ENCODE peak calls at places on chromosomes 2 and 18, in eight cellular contexts. One of them, this sample, is unnamed.

GRCh38 chr18:34929336-34929780 is 111.9 kb upstream of the MAPRE2 start:
- DNase-seq in stimulated activated CD4-positive, alpha-beta T cell treated with anti-CD3 and anti-CD28 coated beads, TNF-alpha, amount 100 ng/mL, for 48 hours: no peak
- DNase-seq in kidney: no peak
- DNase-seq in NCI-H82: no peak
- DNase-seq in cardiac fibroblast: peak
- DNase-seq in M059J: peak
- DNase-seq in neural crest cell: no peak
- DNase-seq in NCI-H460: peak
- DNase-seq in this sample: peak

GRCh38 chr2:32772623-32773221 is 144.9 kb downstream of the TTC27 start:
- DNase-seq in neural crest cell: peak
- DNase-seq in stimulated activated CD4-positive, alpha-beta T cell treated with anti-CD3 and anti-CD28 coated beads, TNF-alpha, amount 100 ng/mL, for 48 hours: no peak
- DNase-seq in NCI-H460: peak
- DNase-seq in NCI-H82: peak
- DNase-seq in kidney: no peak
- DNase-seq in cardiac fibroblast: peak
- DNase-seq in M059J: peak
- DNase-seq in this sample: peak

GRCh38 chr2:188091235-188091634 is 200.4 kb upstream of the GULP1 start:
- DNase-seq in M059J: no peak
- DNase-seq in kidney: no peak
- DNase-seq in NCI-H82: peak
- DNase-seq in neural crest cell: no peak
- DNase-seq in cardiac fibroblast: no peak
- DNase-seq in NCI-H460: no peak
- DNase-seq in stimulated activated CD4-positive, alpha-beta T cell treated with anti-CD3 and anti-CD28 coated beads, TNF-alpha, amount 100 ng/mL, for 48 hours: no peak
- DNase-seq in this sample: no peak

GRCh38 chr2:56892381-56892780 is 708.6 kb downstream of the CCDC85A start:
- DNase-seq in NCI-H82: no peak
- DNase-seq in M059J: peak
- DNase-seq in neural crest cell: no peak
- DNase-seq in stimulated activated CD4-positive, alpha-beta T cell treated with anti-CD3 and anti-CD28 coated beads, TNF-alpha, amount 100 ng/mL, for 48 hours: no peak
- DNase-seq in kidney: no peak
- DNase-seq in cardiac fibroblast: no peak
- DNase-seq in NCI-H460: no peak
- DNase-seq in this sample: no peak

GRCh38 chr2:191935247-191935646 is 88.4 kb upstream of the CAVIN2 start:
- DNase-seq in NCI-H460: no peak
- DNase-seq in M059J: no peak
- DNase-seq in kidney: no peak
- DNase-seq in NCI-H82: peak
- DNase-seq in neural crest cell: no peak
- DNase-seq in cardiac fibroblast: no peak
- DNase-seq in stimulated activated CD4-positive, alpha-beta T cell treated with anti-CD3 and anti-CD28 coated beads, TNF-alpha, amount 100 ng/mL, for 48 hours: no peak
- DNase-seq in this sample: peak

GRCh38 chr2:118865106-118865505 is 17.7 kb upstream of the EN1 start:
- DNase-seq in neural crest cell: peak
- DNase-seq in cardiac fibroblast: peak
- DNase-seq in kidney: no peak
- DNase-seq in M059J: peak
- DNase-seq in NCI-H460: peak
- DNase-seq in NCI-H82: peak
- DNase-seq in stimulated activated CD4-positive, alpha-beta T cell treated with anti-CD3 and anti-CD28 coated beads, TNF-alpha, amount 100 ng/mL, for 48 hours: no peak
- DNase-seq in this sample: peak

GRCh38 chr2:24972315-24972958 is 682 bp upstream of the DNAJC27 start:
- DNase-seq in stimulated activated CD4-positive, alpha-beta T cell treated with anti-CD3 and anti-CD28 coated beads, TNF-alpha, amount 100 ng/mL, for 48 hours: peak
- DNase-seq in neural crest cell: peak
- DNase-seq in kidney: no peak
- DNase-seq in NCI-H82: peak
- DNase-seq in M059J: peak
- DNase-seq in cardiac fibroblast: peak
- DNase-seq in NCI-H460: no peak
- DNase-seq in this sample: peak

GRCh38 chr18:75247601-75248421 is 37.2 kb downstream of the TSHZ1 start:
- DNase-seq in NCI-H82: no peak
- DNase-seq in kidney: no peak
- DNase-seq in cardiac fibroblast: peak
- DNase-seq in stimulated activated CD4-positive, alpha-beta T cell treated with anti-CD3 and anti-CD28 coated beads, TNF-alpha, amount 100 ng/mL, for 48 hours: no peak
- DNase-seq in M059J: peak
- DNase-seq in NCI-H460: peak
- DNase-seq in neural crest cell: no peak
- DNase-seq in this sample: peak

GRCh38 chr2:30238143-30238800 is 6.9 kb downstream of the LBH start:
- DNase-seq in NCI-H82: no peak
- DNase-seq in stimulated activated CD4-positive, alpha-beta T cell treated with anti-CD3 and anti-CD28 coated beads, TNF-alpha, amount 100 ng/mL, for 48 hours: no peak
- DNase-seq in M059J: no peak
- DNase-seq in neural crest cell: no peak
- DNase-seq in NCI-H460: no peak
- DNase-seq in cardiac fibroblast: no peak
- DNase-seq in kidney: no peak
- DNase-seq in this sample: no peak

GRCh38 chr2:241982711-241983570 is 113.4 kb downstream of the RTP5 start:
- DNase-seq in NCI-H460: no peak
- DNase-seq in NCI-H82: no peak
- DNase-seq in M059J: no peak
- DNase-seq in cardiac fibroblast: no peak
- DNase-seq in kidney: no peak
- DNase-seq in neural crest cell: no peak
- DNase-seq in stimulated activated CD4-positive, alpha-beta T cell treated with anti-CD3 and anti-CD28 coated beads, TNF-alpha, amount 100 ng/mL, for 48 hours: no peak
- DNase-seq in this sample: no peak

GRCh38 chr2:105932582-105932981 is 187.9 kb downstream of the NCK2 start:
- DNase-seq in neural crest cell: no peak
- DNase-seq in kidney: no peak
- DNase-seq in NCI-H460: no peak
- DNase-seq in NCI-H82: no peak
- DNase-seq in M059J: no peak
- DNase-seq in cardiac fibroblast: no peak
- DNase-seq in stimulated activated CD4-positive, alpha-beta T cell treated with anti-CD3 and anti-CD28 coated beads, TNF-alpha, amount 100 ng/mL, for 48 hours: no peak
- DNase-seq in this sample: no peak

GRCh38 chr2:71505086-71505769 is 51.9 kb downstream of the DYSF start:
- DNase-seq in neural crest cell: no peak
- DNase-seq in M059J: no peak
- DNase-seq in NCI-H82: peak
- DNase-seq in cardiac fibroblast: peak
- DNase-seq in NCI-H460: no peak
- DNase-seq in kidney: no peak
- DNase-seq in stimulated activated CD4-positive, alpha-beta T cell treated with anti-CD3 and anti-CD28 coated beads, TNF-alpha, amount 100 ng/mL, for 48 hours: no peak
- DNase-seq in this sample: peak

GRCh38 chr2:188199716-188200128 is 92.0 kb upstream of the GULP1 start:
- DNase-seq in stimulated activated CD4-positive, alpha-beta T cell treated with anti-CD3 and anti-CD28 coated beads, TNF-alpha, amount 100 ng/mL, for 48 hours: no peak
- DNase-seq in M059J: peak
- DNase-seq in NCI-H460: no peak
- DNase-seq in NCI-H82: no peak
- DNase-seq in cardiac fibroblast: peak
- DNase-seq in neural crest cell: no peak
- DNase-seq in kidney: no peak
- DNase-seq in this sample: peak

GRCh38 chr2:76450024-76450475 is 739.3 kb upstream of the GCFC2 start:
- DNase-seq in NCI-H460: no peak
- DNase-seq in stimulated activated CD4-positive, alpha-beta T cell treated with anti-CD3 and anti-CD28 coated beads, TNF-alpha, amount 100 ng/mL, for 48 hours: no peak
- DNase-seq in kidney: no peak
- DNase-seq in NCI-H82: no peak
- DNase-seq in neural crest cell: no peak
- DNase-seq in M059J: no peak
- DNase-seq in cardiac fibroblast: no peak
- DNase-seq in this sample: no peak

GRCh38 chr2:201419057-201419635 is 32.1 kb downstream of the TRAK2 start:
- DNase-seq in kidney: no peak
- DNase-seq in stimulated activated CD4-positive, alpha-beta T cell treated with anti-CD3 and anti-CD28 coated beads, TNF-alpha, amount 100 ng/mL, for 48 hours: no peak
- DNase-seq in NCI-H82: no peak
- DNase-seq in cardiac fibroblast: no peak
- DNase-seq in neural crest cell: no peak
- DNase-seq in M059J: peak
- DNase-seq in NCI-H460: no peak
- DNase-seq in this sample: no peak

GRCh38 chr2:10900216-10901109 is 11.3 kb upstream of the KCNF1 start:
- DNase-seq in kidney: no peak
- DNase-seq in M059J: peak
- DNase-seq in NCI-H460: peak
- DNase-seq in cardiac fibroblast: peak
- DNase-seq in NCI-H82: peak
- DNase-seq in stimulated activated CD4-positive, alpha-beta T cell treated with anti-CD3 and anti-CD28 coated beads, TNF-alpha, amount 100 ng/mL, for 48 hours: no peak
- DNase-seq in neural crest cell: peak
- DNase-seq in this sample: no peak

GRCh38 chr2:124879615-124880014 is 854.5 kb downstream of the CNTNAP5 start:
- DNase-seq in NCI-H460: no peak
- DNase-seq in kidney: no peak
- DNase-seq in stimulated activated CD4-positive, alpha-beta T cell treated with anti-CD3 and anti-CD28 coated beads, TNF-alpha, amount 100 ng/mL, for 48 hours: no peak
- DNase-seq in cardiac fibroblast: no peak
- DNase-seq in neural crest cell: no peak
- DNase-seq in M059J: no peak
- DNase-seq in NCI-H82: no peak
- DNase-seq in this sample: no peak

GRCh38 chr18:75530118-75530517 is 102.6 kb upstream of the SMIM21 start:
- DNase-seq in neural crest cell: no peak
- DNase-seq in kidney: no peak
- DNase-seq in NCI-H82: no peak
- DNase-seq in NCI-H460: no peak
- DNase-seq in stimulated activated CD4-positive, alpha-beta T cell treated with anti-CD3 and anti-CD28 coated beads, TNF-alpha, amount 100 ng/mL, for 48 hours: no peak
- DNase-seq in cardiac fibroblast: peak
- DNase-seq in M059J: no peak
- DNase-seq in this sample: no peak

GRCh38 chr2:37916512-37917082 is 8.5 kb upstream of the RMDN2 start:
- DNase-seq in NCI-H460: no peak
- DNase-seq in M059J: peak
- DNase-seq in kidney: peak
- DNase-seq in neural crest cell: no peak
- DNase-seq in cardiac fibroblast: peak
- DNase-seq in stimulated activated CD4-positive, alpha-beta T cell treated with anti-CD3 and anti-CD28 coated beads, TNF-alpha, amount 100 ng/mL, for 48 hours: no peak
- DNase-seq in NCI-H82: peak
- DNase-seq in this sample: peak

GRCh38 chr2:176986579-176986978 is 226.0 kb upstream of the HNRNPA3 start:
- DNase-seq in M059J: no peak
- DNase-seq in NCI-H460: no peak
- DNase-seq in kidney: no peak
- DNase-seq in NCI-H82: no peak
- DNase-seq in neural crest cell: no peak
- DNase-seq in stimulated activated CD4-positive, alpha-beta T cell treated with anti-CD3 and anti-CD28 coated beads, TNF-alpha, amount 100 ng/mL, for 48 hours: no peak
- DNase-seq in cardiac fibroblast: no peak
- DNase-seq in this sample: no peak

GRCh38 chr2:72222829-72223564 is 75.3 kb upstream of the CYP26B1 start:
- DNase-seq in neural crest cell: no peak
- DNase-seq in cardiac fibroblast: no peak
- DNase-seq in stimulated activated CD4-positive, alpha-beta T cell treated with anti-CD3 and anti-CD28 coated beads, TNF-alpha, amount 100 ng/mL, for 48 hours: no peak
- DNase-seq in kidney: no peak
- DNase-seq in M059J: peak
- DNase-seq in NCI-H460: no peak
- DNase-seq in NCI-H82: no peak
- DNase-seq in this sample: peak

GRCh38 chr2:239476029-239476756 is 75.4 kb upstream of the HDAC4 start:
- DNase-seq in NCI-H82: no peak
- DNase-seq in kidney: peak
- DNase-seq in stimulated activated CD4-positive, alpha-beta T cell treated with anti-CD3 and anti-CD28 coated beads, TNF-alpha, amount 100 ng/mL, for 48 hours: no peak
- DNase-seq in neural crest cell: no peak
- DNase-seq in cardiac fibroblast: no peak
- DNase-seq in NCI-H460: no peak
- DNase-seq in M059J: no peak
- DNase-seq in this sample: no peak

GRCh38 chr2:28952806-28953190 is 28.3 kb upstream of the TOGARAM2 start:
- DNase-seq in stimulated activated CD4-positive, alpha-beta T cell treated with anti-CD3 and anti-CD28 coated beads, TNF-alpha, amount 100 ng/mL, for 48 hours: no peak
- DNase-seq in cardiac fibroblast: no peak
- DNase-seq in M059J: peak
- DNase-seq in NCI-H460: no peak
- DNase-seq in kidney: no peak
- DNase-seq in neural crest cell: no peak
- DNase-seq in NCI-H82: peak
- DNase-seq in this sample: no peak

GRCh38 chr2:182444806-182445205 is 18.0 kb upstream of the PDE1A start:
- DNase-seq in kidney: no peak
- DNase-seq in NCI-H82: no peak
- DNase-seq in neural crest cell: no peak
- DNase-seq in M059J: peak
- DNase-seq in NCI-H460: no peak
- DNase-seq in cardiac fibroblast: peak
- DNase-seq in stimulated activated CD4-positive, alpha-beta T cell treated with anti-CD3 and anti-CD28 coated beads, TNF-alpha, amount 100 ng/mL, for 48 hours: no peak
- DNase-seq in this sample: no peak

GRCh38 chr2:127431408-127432023 is 13.3 kb downstream of the PROC start:
- DNase-seq in neural crest cell: no peak
- DNase-seq in NCI-H460: no peak
- DNase-seq in stimulated activated CD4-positive, alpha-beta T cell treated with anti-CD3 and anti-CD28 coated beads, TNF-alpha, amount 100 ng/mL, for 48 hours: no peak
- DNase-seq in cardiac fibroblast: no peak
- DNase-seq in kidney: no peak
- DNase-seq in NCI-H82: no peak
- DNase-seq in M059J: no peak
- DNase-seq in this sample: no peak

GRCh38 chr18:6326566-6326965 is 88.1 kb downstream of the L3MBTL4 start:
- DNase-seq in neural crest cell: no peak
- DNase-seq in NCI-H460: no peak
- DNase-seq in kidney: no peak
- DNase-seq in stimulated activated CD4-positive, alpha-beta T cell treated with anti-CD3 and anti-CD28 coated beads, TNF-alpha, amount 100 ng/mL, for 48 hours: no peak
- DNase-seq in cardiac fibroblast: no peak
- DNase-seq in M059J: no peak
- DNase-seq in NCI-H82: no peak
- DNase-seq in this sample: no peak